ENCODE peak calls at places on chromosome 17, in nine cellular contexts. One of them, this sample, is unnamed.
A peak's percentile ranks its signal among the peaks of the same experiment; 100 is the strongest.

GRCh38 chr17:81419886-81420768 is 24.9 kb downstream of the BAHCC1 start:
- DNase-seq in transverse colon: no peak
- DNase-seq in HCT116: no peak
- DNase-seq in upper lobe of left lung: no peak
- DNase-seq in uterus: no peak
- DNase-seq in suprapubic skin: no peak
- DNase-seq in stomach: peak; percentile 58
- DNase-seq in IMR-90: no peak
- DNase-seq in vagina: no peak
- DNase-seq in this sample: no peak

GRCh38 chr17:70168044-70168978 is 1.0 kb upstream of the KCNJ2 start:
- DNase-seq in suprapubic skin: peak; percentile 71
- DNase-seq in transverse colon: peak; percentile 80
- DNase-seq in IMR-90: peak; percentile 81
- DNase-seq in uterus: peak; percentile 31
- DNase-seq in upper lobe of left lung: peak; percentile 78
- DNase-seq in vagina: no peak
- DNase-seq in HCT116: no peak
- DNase-seq in stomach: peak; percentile 71
- DNase-seq in this sample: no peak

GRCh38 chr17:55416000-55416399 is 5.6 kb downstream of the MMD start:
- DNase-seq in suprapubic skin: no peak
- DNase-seq in vagina: no peak
- DNase-seq in IMR-90: no peak
- DNase-seq in transverse colon: no peak
- DNase-seq in upper lobe of left lung: no peak
- DNase-seq in uterus: no peak
- DNase-seq in stomach: no peak
- DNase-seq in HCT116: no peak
- DNase-seq in this sample: no peak

GRCh38 chr17:2151634-2152033 is 96.7 kb downstream of the HIC1 start:
- DNase-seq in vagina: no peak
- DNase-seq in uterus: no peak
- DNase-seq in IMR-90: peak; percentile 34
- DNase-seq in suprapubic skin: no peak
- DNase-seq in stomach: no peak
- DNase-seq in upper lobe of left lung: no peak
- DNase-seq in HCT116: no peak
- DNase-seq in transverse colon: no peak
- DNase-seq in this sample: no peak

GRCh38 chr17:1752425-1752941 is 9.4 kb upstream of the SERPINF1 start:
- DNase-seq in uterus: no peak
- DNase-seq in IMR-90: no peak
- DNase-seq in transverse colon: peak; percentile 66
- DNase-seq in HCT116: peak; percentile 45
- DNase-seq in vagina: no peak
- DNase-seq in stomach: no peak
- DNase-seq in upper lobe of left lung: peak; percentile 50
- DNase-seq in suprapubic skin: no peak
- DNase-seq in this sample: peak; percentile 93

GRCh38 chr17:38333635-38334295 is 10.0 kb downstream of the GPR179 start:
- DNase-seq in upper lobe of left lung: peak; percentile 28
- DNase-seq in stomach: peak; percentile 29
- DNase-seq in HCT116: no peak
- DNase-seq in vagina: no peak
- DNase-seq in uterus: no peak
- DNase-seq in transverse colon: peak; percentile 32
- DNase-seq in IMR-90: no peak
- DNase-seq in suprapubic skin: peak; percentile 38
- DNase-seq in this sample: peak; percentile 53

GRCh38 chr17:29048440-29049360 is 5.8 kb downstream of the PIPOX start:
- DNase-seq in uterus: no peak
- DNase-seq in stomach: no peak
- DNase-seq in upper lobe of left lung: no peak
- DNase-seq in vagina: no peak
- DNase-seq in HCT116: no peak
- DNase-seq in IMR-90: peak; percentile 32
- DNase-seq in suprapubic skin: no peak
- DNase-seq in transverse colon: no peak
- DNase-seq in this sample: no peak

GRCh38 chr17:45265823-45266222 is 3.9 kb upstream of the SPATA32 start:
- DNase-seq in HCT116: no peak
- DNase-seq in vagina: no peak
- DNase-seq in uterus: no peak
- DNase-seq in upper lobe of left lung: peak; percentile 43
- DNase-seq in suprapubic skin: no peak
- DNase-seq in transverse colon: peak; percentile 76
- DNase-seq in stomach: no peak
- DNase-seq in IMR-90: peak; percentile 87
- DNase-seq in this sample: peak; percentile 74

GRCh38 chr17:21278304-21279197 is 6.0 kb upstream of the MAP2K3 start:
- DNase-seq in vagina: no peak
- DNase-seq in HCT116: no peak
- DNase-seq in stomach: peak; percentile 87
- DNase-seq in suprapubic skin: peak; percentile 89
- DNase-seq in IMR-90: no peak
- DNase-seq in transverse colon: peak; percentile 80
- DNase-seq in uterus: no peak
- DNase-seq in upper lobe of left lung: peak; percentile 91
- DNase-seq in this sample: no peak

GRCh38 chr17:20206591-20206990 is 197.4 kb downstream of the SPECC1 start:
- DNase-seq in vagina: no peak
- DNase-seq in suprapubic skin: no peak
- DNase-seq in transverse colon: no peak
- DNase-seq in uterus: no peak
- DNase-seq in IMR-90: peak; percentile 83
- DNase-seq in stomach: no peak
- DNase-seq in upper lobe of left lung: no peak
- DNase-seq in HCT116: no peak
- DNase-seq in this sample: no peak

GRCh38 chr17:336110-337021 is 16.2 kb downstream of the RPH3AL start:
- DNase-seq in vagina: no peak
- DNase-seq in upper lobe of left lung: peak; percentile 81
- DNase-seq in suprapubic skin: peak; percentile 84
- DNase-seq in uterus: no peak
- DNase-seq in IMR-90: no peak
- DNase-seq in HCT116: no peak
- DNase-seq in transverse colon: peak; percentile 72
- DNase-seq in stomach: peak; percentile 78
- DNase-seq in this sample: no peak

GRCh38 chr17:51560398-51560797 is 300.1 kb downstream of the UTP18 start:
- DNase-seq in uterus: no peak
- DNase-seq in HCT116: no peak
- DNase-seq in IMR-90: no peak
- DNase-seq in stomach: no peak
- DNase-seq in upper lobe of left lung: no peak
- DNase-seq in transverse colon: no peak
- DNase-seq in vagina: no peak
- DNase-seq in suprapubic skin: no peak
- DNase-seq in this sample: no peak

GRCh38 chr17:82375359-82376041 is 3.9 kb downstream of the UTS2R start:
- DNase-seq in vagina: no peak
- DNase-seq in transverse colon: no peak
- DNase-seq in HCT116: no peak
- DNase-seq in upper lobe of left lung: no peak
- DNase-seq in stomach: no peak
- DNase-seq in suprapubic skin: no peak
- DNase-seq in uterus: no peak
- DNase-seq in IMR-90: no peak
- DNase-seq in this sample: no peak

GRCh38 chr17:40362696-40363479 is 1.6 kb downstream of the GJD3 start:
- DNase-seq in stomach: peak; percentile 76
- DNase-seq in IMR-90: peak; percentile 70
- DNase-seq in vagina: no peak
- DNase-seq in HCT116: peak; percentile 54
- DNase-seq in upper lobe of left lung: peak; percentile 86
- DNase-seq in uterus: peak; percentile 32
- DNase-seq in suprapubic skin: peak; percentile 83
- DNase-seq in transverse colon: peak; percentile 85
- DNase-seq in this sample: no peak

GRCh38 chr17:7307686-7308624 is 527 bp downstream of the EIF5A start:
- DNase-seq in vagina: no peak
- DNase-seq in transverse colon: peak; percentile 60
- DNase-seq in uterus: peak; percentile 52
- DNase-seq in HCT116: no peak
- DNase-seq in IMR-90: peak; percentile 34
- DNase-seq in upper lobe of left lung: peak; percentile 38
- DNase-seq in stomach: peak; percentile 51
- DNase-seq in suprapubic skin: peak; percentile 88
- DNase-seq in this sample: no peak

GRCh38 chr17:81254955-81255717 is 16.0 kb downstream of the NDUFAF8 start:
- DNase-seq in IMR-90: peak; percentile 82
- DNase-seq in transverse colon: peak; percentile 87
- DNase-seq in stomach: peak; percentile 96
- DNase-seq in vagina: no peak
- DNase-seq in upper lobe of left lung: peak; percentile 96
- DNase-seq in uterus: peak; percentile 83
- DNase-seq in suprapubic skin: peak; percentile 85
- DNase-seq in HCT116: no peak
- DNase-seq in this sample: no peak

DNA sequence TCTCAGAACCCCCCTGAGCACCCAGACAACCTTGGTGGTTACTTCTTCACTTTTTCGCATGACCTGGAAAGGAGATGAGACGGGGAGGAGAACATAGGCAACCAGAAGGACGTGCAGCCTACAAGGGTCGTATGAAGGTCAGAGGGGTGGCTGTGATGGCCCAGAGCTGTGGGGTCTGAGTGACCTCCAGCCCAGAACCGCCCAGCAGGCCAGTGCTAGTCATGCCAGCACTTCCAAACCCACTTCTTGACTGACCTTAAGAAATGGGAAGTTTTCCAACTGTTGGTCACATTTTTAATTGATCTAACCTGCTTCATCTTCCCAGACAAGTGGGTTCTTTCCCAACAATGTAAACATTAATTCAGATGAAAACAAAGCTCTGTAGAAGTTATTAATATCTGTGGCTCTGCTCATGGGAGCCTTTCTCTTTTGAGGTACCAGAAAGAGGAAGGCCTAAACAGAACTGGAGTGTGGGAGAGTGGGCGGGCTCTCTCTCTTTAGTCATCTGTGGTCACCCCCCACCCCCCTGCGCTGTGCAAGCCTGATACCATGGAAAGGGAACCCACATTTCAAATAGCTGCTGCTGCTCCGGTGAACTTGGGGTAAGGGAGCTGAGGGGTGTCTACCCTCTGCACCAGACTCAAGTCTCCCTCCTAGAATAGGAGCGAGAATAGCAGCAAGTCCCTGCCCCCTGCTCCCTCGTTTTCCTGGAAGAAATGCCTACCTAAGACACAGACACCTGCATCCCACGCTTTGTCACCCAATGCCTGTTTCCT is 101.6 kb downstream of the RAB11FIP4 start:
- DNase-seq in stomach: peak; percentile 43
- DNase-seq in uterus: no peak
- DNase-seq in upper lobe of left lung: peak; percentile 84
- DNase-seq in HCT116: no peak
- DNase-seq in vagina: no peak
- DNase-seq in transverse colon: peak; percentile 56
- DNase-seq in IMR-90: no peak
- DNase-seq in suprapubic skin: no peak
- DNase-seq in this sample: no peak
- TF ChIP-seq POLR2A in stomach: no peak
- TF ChIP-seq POLR2A in uterus: no peak
- TF ChIP-seq POLR2A in upper lobe of left lung: no peak
- TF ChIP-seq POLR2A in HCT116: no peak
- TF ChIP-seq POLR2A in vagina: no peak
- TF ChIP-seq POLR2A in transverse colon: no peak
- TF ChIP-seq POLR2A in IMR-90: no peak
- TF ChIP-seq POLR2A in suprapubic skin: no peak
- TF ChIP-seq POLR2A in this sample: no peak

DNA sequence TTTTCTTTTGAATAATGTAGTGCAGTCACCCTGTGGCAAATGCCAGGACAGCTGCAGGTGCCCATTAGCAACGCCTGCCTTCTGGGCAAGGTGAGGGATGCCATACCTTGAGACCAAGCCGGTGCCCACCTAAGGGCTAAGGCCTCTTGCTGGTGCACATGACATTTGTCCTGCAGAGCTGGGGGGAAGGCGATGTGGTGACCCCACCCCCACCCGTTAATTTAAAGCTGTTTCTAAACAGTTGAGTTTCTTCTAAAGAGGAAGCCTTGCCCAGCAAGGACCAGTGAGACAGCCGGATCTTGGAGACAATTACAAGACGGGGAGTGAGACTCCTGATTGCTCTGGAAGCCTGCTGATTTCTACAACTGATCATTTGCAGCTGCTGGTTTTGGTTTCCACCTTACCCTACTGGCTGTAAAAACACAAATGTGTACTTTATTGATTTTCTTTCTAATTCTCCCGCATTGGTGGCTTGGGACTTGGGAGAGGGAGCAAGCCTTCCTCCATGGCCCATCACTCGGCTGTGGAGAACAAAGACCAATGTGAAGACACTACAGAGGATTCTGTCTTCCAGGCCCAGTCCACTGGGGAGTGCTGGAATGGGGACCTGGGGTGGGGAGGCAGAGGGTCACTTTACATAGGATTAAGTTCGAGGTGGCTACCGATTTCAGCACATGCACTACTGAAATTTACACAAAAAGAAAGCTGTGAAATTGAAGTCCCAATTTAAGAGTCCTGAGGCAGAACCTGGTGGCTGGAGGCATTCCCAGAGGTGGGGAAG is 2.7 kb downstream of the CDK5R1 start:
- DNase-seq in IMR-90: no peak
- DNase-seq in uterus: no peak
- DNase-seq in vagina: no peak
- DNase-seq in suprapubic skin: peak; percentile 38
- DNase-seq in HCT116: no peak
- DNase-seq in stomach: no peak
- DNase-seq in upper lobe of left lung: no peak
- DNase-seq in transverse colon: no peak
- DNase-seq in this sample: no peak
- TF ChIP-seq POLR2A in IMR-90: no peak
- TF ChIP-seq POLR2A in uterus: no peak
- TF ChIP-seq POLR2A in vagina: no peak
- TF ChIP-seq POLR2A in suprapubic skin: no peak
- TF ChIP-seq POLR2A in HCT116: no peak
- TF ChIP-seq POLR2A in stomach: no peak
- TF ChIP-seq POLR2A in upper lobe of left lung: no peak
- TF ChIP-seq POLR2A in transverse colon: no peak
- TF ChIP-seq POLR2A in this sample: no peak

GRCh38 chr17:47967607-47968252 is 3.2 kb upstream of the CDK5RAP3 start:
- DNase-seq in upper lobe of left lung: no peak
- DNase-seq in HCT116: peak; percentile 53
- DNase-seq in uterus: no peak
- DNase-seq in suprapubic skin: no peak
- DNase-seq in vagina: no peak
- DNase-seq in transverse colon: peak; percentile 60
- DNase-seq in stomach: peak; percentile 58
- DNase-seq in IMR-90: peak; percentile 89
- DNase-seq in this sample: peak; percentile 84
- TF ChIP-seq POLR2A in upper lobe of left lung: no peak
- TF ChIP-seq POLR2A in HCT116: no peak
- TF ChIP-seq POLR2A in uterus: no peak
- TF ChIP-seq POLR2A in suprapubic skin: no peak
- TF ChIP-seq POLR2A in vagina: no peak
- TF ChIP-seq POLR2A in transverse colon: peak; percentile 7
- TF ChIP-seq POLR2A in stomach: no peak
- TF ChIP-seq POLR2A in IMR-90: no peak
- TF ChIP-seq POLR2A in this sample: no peak

DNA sequence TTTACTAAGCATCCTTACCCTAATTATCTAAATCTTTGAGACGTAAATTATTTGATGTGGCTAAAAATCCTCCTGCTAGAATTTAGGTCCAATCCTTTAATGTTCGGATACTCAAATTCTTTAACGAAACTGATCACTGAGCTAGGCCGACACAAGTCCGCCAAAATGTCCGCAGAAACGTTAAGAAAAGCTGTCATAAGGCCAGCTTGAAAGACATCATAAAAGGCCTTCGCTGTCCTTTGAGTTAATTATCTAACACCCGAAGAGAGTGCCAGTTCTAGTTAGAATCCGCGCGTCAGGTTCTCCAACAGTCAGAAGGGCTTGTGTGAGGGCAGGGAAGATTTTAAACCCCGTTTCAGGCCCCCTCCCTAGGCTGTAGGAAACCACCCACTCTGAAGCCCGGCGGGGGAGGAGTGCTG is 792 bp upstream of the CLTC start:
- DNase-seq in IMR-90: peak; percentile 94
- DNase-seq in upper lobe of left lung: no peak
- DNase-seq in uterus: no peak
- DNase-seq in transverse colon: no peak
- DNase-seq in stomach: no peak
- DNase-seq in HCT116: no peak
- DNase-seq in suprapubic skin: no peak
- DNase-seq in vagina: no peak
- DNase-seq in this sample: no peak
- TF ChIP-seq POLR2A in IMR-90: no peak
- TF ChIP-seq POLR2A in upper lobe of left lung: no peak
- TF ChIP-seq POLR2A in uterus: no peak
- TF ChIP-seq POLR2A in transverse colon: peak; percentile 94
- TF ChIP-seq POLR2A in stomach: peak; percentile 85
- TF ChIP-seq POLR2A in HCT116: peak; percentile 53
- TF ChIP-seq POLR2A in suprapubic skin: no peak
- TF ChIP-seq POLR2A in vagina: no peak
- TF ChIP-seq POLR2A in this sample: no peak